ENCODE peak calls at places on chromosomes 2 and 18, in eight cellular contexts. T is A549, G is esophagus squamous epithelium, R is breast epithelium, U is AG09309, V is GM23248, A is NT2/D1, O is iPS DF 6.9. L is an unnamed sample.

GRCh38 chr2:216551234-216551633 is 52.6 kb downstream of the RPL37A start:
- DNase-seq in G (no peak), R (no peak), A (no peak), T (no peak), V (peak; percentile 65), U (no peak), O (no peak), L (peak; percentile 39)

GRCh38 chr18:63881851-63882250 is 5.7 kb upstream of the SERPINB2 start:
- DNase-seq in R (no peak), T (no peak), G (no peak), U (no peak), O (no peak), A (no peak), V (peak; percentile 70), L (no peak)

GRCh38 chr18:2935438-2936192 is 77.3 kb downstream of the LPIN2 start:
- DNase-seq in T (no peak), O (no peak), G (no peak), A (no peak), V (peak; percentile 31), R (no peak), U (no peak), L (no peak)

GRCh38 chr2:53033416-53033815 is 734.2 kb upstream of the CHAC2 start:
- DNase-seq in G (no peak), R (no peak), T (no peak), A (no peak), U (no peak), O (no peak), V (peak; percentile 82), L (no peak)

GRCh38 chr2:156986339-156986988 is 271.0 kb upstream of the GALNT5 start:
- DNase-seq in T (peak; percentile 5), A (no peak), O (no peak), R (no peak), U (no peak), V (no peak), G (no peak), L (no peak)

GRCh38 chr2:127225186-127225960 is 5.3 kb upstream of the CYP27C1 start:
- DNase-seq in A (no peak), V (peak; percentile 55), T (no peak), G (no peak), U (no peak), O (no peak), R (no peak), L (peak; percentile 40)

GRCh38 chr2:144049137-144049536 is 470.8 kb downstream of the ZEB2 start:
- DNase-seq in T (no peak), A (no peak), V (no peak), O (no peak), U (no peak), G (no peak), R (no peak), L (no peak)

GRCh38 chr2:106269591-106270291 is 75.6 kb upstream of the UXS1 start:
- DNase-seq in G (no peak), A (no peak), O (no peak), V (peak; percentile 23), R (no peak), U (no peak), T (peak; percentile 18), L (no peak)

GRCh38 chr2:70523996-70524965 is 29.3 kb downstream of the TGFA start:
- DNase-seq in U (peak; percentile 28), A (peak; percentile 42), V (peak; percentile 95), G (no peak), O (no peak), R (peak; percentile 78), T (peak; percentile 76), L (peak; percentile 26)

GRCh38 chr2:219526320-219527075 is 12.2 kb downstream of the ASIC4 start:
- DNase-seq in T (no peak), R (no peak), V (no peak), G (no peak), O (no peak), A (no peak), U (no peak), L (no peak)

GRCh38 chr2:132980304-132980703 is 310.3 kb upstream of the LYPD1 start:
- DNase-seq in V (no peak), R (no peak), U (no peak), A (no peak), O (no peak), T (no peak), G (no peak), L (no peak)

GRCh38 chr2:28586864-28587263 is 91.0 kb downstream of the PLB1 start:
- DNase-seq in R (no peak), V (no peak), G (no peak), U (no peak), A (no peak), O (no peak), T (no peak), L (no peak)

GRCh38 chr2:28606986-28607441 is 111.2 kb downstream of the PLB1 start:
- DNase-seq in G (no peak), T (peak; percentile 43), O (no peak), R (no peak), V (no peak), A (peak; percentile 51), U (no peak), L (no peak)

GRCh38 chr2:238948765-238949641 is 101.1 kb downstream of the TWIST2 start:
- DNase-seq in V (peak; percentile 87), U (no peak), G (no peak), R (no peak), A (no peak), T (no peak), O (no peak), L (no peak)

GRCh38 chr2:43178602-43179542 is 47.5 kb downstream of the ZFP36L2 start:
- DNase-seq in G (no peak), O (no peak), R (peak; percentile 70), A (peak; percentile 89), V (peak; percentile 93), U (peak; percentile 52), T (peak; percentile 90), L (peak; percentile 74)

GRCh38 chr2:43175187-43175490 is 51.3 kb downstream of the ZFP36L2 start:
- DNase-seq in G (no peak), R (no peak), U (no peak), V (peak; percentile 40), A (no peak), O (no peak), T (no peak), L (no peak)

GRCh38 chr2:43178055-43178598 is 48.3 kb downstream of the ZFP36L2 start:
- DNase-seq in U (no peak), R (no peak), G (no peak), A (no peak), T (no peak), V (no peak), O (no peak), L (no peak)

GRCh38 chr2:43174368-43175186 is 51.8 kb downstream of the ZFP36L2 start:
- DNase-seq in A (no peak), U (no peak), R (no peak), G (no peak), T (no peak), O (no peak), V (no peak), L (no peak)

DNA sequence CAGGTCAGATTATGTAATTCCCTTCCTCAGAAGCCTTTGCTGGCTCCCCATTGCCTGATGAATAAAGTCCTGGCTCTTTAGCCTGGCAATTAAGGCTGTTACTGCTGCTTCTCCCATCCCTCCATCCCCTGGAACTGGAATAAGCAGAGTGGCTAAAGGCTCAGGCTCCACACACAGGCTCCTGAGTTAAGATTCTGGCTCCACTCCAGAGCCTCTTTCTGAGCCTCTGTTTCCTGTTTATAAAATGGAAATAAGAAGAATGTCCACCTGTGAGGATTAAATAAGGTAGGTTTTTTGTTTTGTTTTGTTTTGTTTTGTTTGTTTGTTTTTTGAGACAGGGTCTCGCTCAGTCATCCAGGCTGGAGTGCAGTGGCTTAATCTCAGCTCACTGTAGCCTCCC is 50.0 kb downstream of the ZFP36L2 start:
- DNase-seq in A (no peak), G (no peak), T (no peak), R (no peak), U (no peak), V (no peak), O (no peak), L (no peak)
- H3K4me3 ChIP-seq in A (no peak overlapping the region), G (no peak overlapping the region), T (no peak overlapping the region), R (no peak overlapping the region), U (no peak overlapping the region), V (no peak overlapping the region), O (no peak overlapping the region), L (no peak overlapping the region)

GRCh38 chr2:60532421-60532820 is 21.0 kb downstream of the BCL11A start:
- DNase-seq in V (peak; percentile 41), T (no peak), A (no peak), G (no peak), U (no peak), R (no peak), O (no peak), L (no peak)

GRCh38 chr2:60531638-60532216 is 21.7 kb downstream of the BCL11A start:
- DNase-seq in V (no peak), R (no peak), G (no peak), T (no peak), U (no peak), A (no peak), O (no peak), L (no peak)

GRCh38 chr2:60529111-60529510 is 24.3 kb downstream of the BCL11A start:
- DNase-seq in V (no peak), U (no peak), R (no peak), A (no peak), G (no peak), O (no peak), T (no peak), L (no peak)

GRCh38 chr2:60530228-60530627 is 23.2 kb downstream of the BCL11A start:
- DNase-seq in V (no peak), T (no peak), O (no peak), R (no peak), G (no peak), A (no peak), U (no peak), L (no peak)

GRCh38 chr2:60530660-60531276 is 22.7 kb downstream of the BCL11A start:
- DNase-seq in R (no peak), G (no peak), A (no peak), T (no peak), V (no peak), O (no peak), U (no peak), L (peak; percentile 57)
- H3K4me3 ChIP-seq in R (peak overlapping the region; percentile 29), G (peak overlapping the region; percentile 21), A (no peak overlapping the region), T (no peak overlapping the region), V (no peak overlapping the region), O (no peak overlapping the region), U (no peak overlapping the region), L (peak overlapping the region; percentile 2)

DNA sequence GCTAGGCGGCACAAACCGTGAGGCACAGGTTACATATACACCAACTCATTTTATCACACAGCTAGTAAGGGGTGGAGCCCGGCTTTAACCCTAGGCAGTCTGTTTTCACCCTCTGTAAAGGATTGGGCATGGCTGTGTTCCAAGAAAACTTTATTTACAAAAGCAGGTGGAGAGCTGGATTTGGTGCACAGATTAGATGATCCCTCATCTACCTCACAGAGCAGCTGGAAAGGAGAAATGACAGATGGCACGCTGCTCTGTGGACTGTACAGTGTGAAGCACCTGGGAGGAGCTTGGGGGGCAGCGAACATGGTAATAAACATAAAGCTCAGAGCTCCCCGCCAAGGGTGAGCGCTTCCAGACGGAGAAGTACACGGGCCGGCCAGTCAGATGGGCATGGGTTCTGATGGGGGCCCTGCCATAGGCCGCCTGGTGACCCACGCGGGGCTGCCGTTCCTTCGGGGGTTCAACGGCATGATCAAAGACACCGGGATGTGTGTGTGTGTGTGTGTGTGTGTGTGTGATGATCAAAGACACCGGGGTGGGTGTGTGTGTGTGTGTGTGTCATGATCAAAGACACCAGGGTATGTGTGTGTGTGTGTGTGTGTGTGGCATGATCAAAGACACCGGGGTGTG is 862 bp upstream of the TMEM177 start:
- DNase-seq in T (no peak), U (no peak), V (no peak), R (no peak), O (no peak), A (no peak), G (no peak), L (no peak)
- H3K4me3 ChIP-seq in T (no peak overlapping the region), U (no peak overlapping the region), V (no peak overlapping the region), R (peak overlapping the region; percentile 91), O (no peak overlapping the region), A (no peak overlapping the region), G (peak overlapping the region; percentile 68), L (no peak overlapping the region)

GRCh38 chr2:88055049-88055435 is 541 bp downstream of the KRCC1 start:
- DNase-seq in O (no peak), T (peak; percentile 42), V (peak; percentile 62), R (no peak), G (no peak), U (no peak), A (no peak), L (no peak)
- H3K4me3 ChIP-seq in O (peak overlapping the region; percentile 72), T (peak overlapping the region; percentile 81), V (peak overlapping the region; percentile 81), R (peak overlapping the region; percentile 91), G (peak overlapping the region; percentile 86), U (peak overlapping the region; percentile 92), A (peak overlapping the region; percentile 79), L (peak overlapping the region; percentile 72)

L was measured in astrocyte of the cerebellum.